ENCODE peak calls at places on chromosomes 4 and X, in nine cellular contexts. N is hepatocyte, H is neural progenitor cell, C is fibroblast of lung, R is GM23248, I is PC-3, J is H9, E is K562, F is HCT116. Q is an unnamed sample.

GRCh38 chr4:121881213-121881612 is 10.9 kb upstream of the BBS7 start:
- DNase-seq in N (no peak), H (no peak), C (no peak), R (no peak), I (no peak), J (no peak), E (no peak), F (no peak), Q (no peak)

GRCh38 chrX:100512471-100512870 is 72.3 kb upstream of the TNMD start:
- DNase-seq in N (peak; percentile 10), H (peak; percentile 15), C (peak; percentile 0), R (peak; percentile 18), I (peak; percentile 40), J (no peak), E (peak; percentile 6), F (peak; percentile 1), Q (peak; percentile 54)

GRCh38 chr4:26024079-26024478 is 110.1 kb downstream of the SMIM20 start:
- DNase-seq in N (no peak), H (no peak), C (no peak), R (no peak), I (no peak), J (no peak), E (no peak), F (no peak), Q (no peak)

GRCh38 chr4:136505020-136505419 is 1027.3 kb downstream of the PCDH18 start:
- DNase-seq in N (no peak), H (peak; percentile 16), C (peak; percentile 24), R (no peak), I (no peak), J (no peak), E (no peak), F (no peak), Q (no peak)

GRCh38 chr4:26839016-26839415 is 21.6 kb upstream of the STIM2 start:
- DNase-seq in N (no peak), H (no peak), C (no peak), R (no peak), I (no peak), J (no peak), E (no peak), F (no peak), Q (no peak)

GRCh38 chr4:26204911-26205368 is 115.9 kb upstream of the RBPJ start:
- DNase-seq in N (no peak), H (no peak), C (no peak), R (no peak), I (no peak), J (no peak), E (no peak), F (no peak), Q (no peak)

GRCh38 chrX:74458738-74459137 is 37.4 kb downstream of the SLC16A2 start:
- DNase-seq in N (peak; percentile 18), H (no peak), C (peak; percentile 75), R (peak; percentile 70), I (peak; percentile 93), J (no peak), E (no peak), F (no peak), Q (no peak)

GRCh38 chr4:158729716-158730559 is 6.7 kb upstream of the PPID start:
- DNase-seq in N (peak; percentile 77), H (peak; percentile 69), C (peak; percentile 65), R (peak; percentile 82), I (peak; percentile 74), J (peak; percentile 49), E (no peak), F (peak; percentile 61), Q (peak; percentile 74)

GRCh38 chr4:53313510-53313909 is 52.4 kb downstream of the SCFD2 start:
- DNase-seq in N (peak; percentile 29), H (peak; percentile 69), C (no peak), R (no peak), I (peak; percentile 53), J (peak; percentile 50), E (peak; percentile 17), F (no peak), Q (no peak)

GRCh38 chrX:110181459-110182137 is 136.3 kb downstream of the AMMECR1 start:
- DNase-seq in N (no peak), H (no peak), C (no peak), R (no peak), I (peak; percentile 20), J (no peak), E (no peak), F (no peak), Q (no peak)

GRCh38 chr4:1171306-1172227 is 816 bp downstream of the SPON2 start:
- DNase-seq in N (no peak), H (peak; percentile 70), C (no peak), R (peak; percentile 43), I (no peak), J (peak; percentile 59), E (no peak), F (no peak), Q (no peak)

GRCh38 chr4:8225704-8226443 is 26.8 kb downstream of the SH3TC1 start:
- DNase-seq in N (no peak), H (peak; percentile 37), C (peak; percentile 39), R (no peak), I (no peak), J (peak; percentile 52), E (no peak), F (no peak), Q (no peak)

GRCh38 chr4:3374667-3375066 is 67.1 kb upstream of the HGFAC start:
- DNase-seq in N (no peak), H (no peak), C (no peak), R (no peak), I (no peak), J (no peak), E (no peak), F (no peak), Q (no peak)

GRCh38 chr4:184369871-184370270 is 104.5 kb downstream of the IRF2 start:
- DNase-seq in N (no peak), H (no peak), C (peak; percentile 62), R (no peak), I (no peak), J (no peak), E (no peak), F (no peak), Q (no peak)
- H3K9me3 ChIP-seq in N (no peaks in the 10 kb centered on the region), H (no peaks in the 10 kb centered on the region), C (no peaks in the 10 kb centered on the region), R (no peaks in the 10 kb centered on the region), I (no peaks in the 10 kb centered on the region), J (no peaks in the 10 kb centered on the region), E (no peaks in the 10 kb centered on the region), F (no peaks in the 10 kb centered on the region), Q (no peaks in the 10 kb centered on the region)

DNA sequence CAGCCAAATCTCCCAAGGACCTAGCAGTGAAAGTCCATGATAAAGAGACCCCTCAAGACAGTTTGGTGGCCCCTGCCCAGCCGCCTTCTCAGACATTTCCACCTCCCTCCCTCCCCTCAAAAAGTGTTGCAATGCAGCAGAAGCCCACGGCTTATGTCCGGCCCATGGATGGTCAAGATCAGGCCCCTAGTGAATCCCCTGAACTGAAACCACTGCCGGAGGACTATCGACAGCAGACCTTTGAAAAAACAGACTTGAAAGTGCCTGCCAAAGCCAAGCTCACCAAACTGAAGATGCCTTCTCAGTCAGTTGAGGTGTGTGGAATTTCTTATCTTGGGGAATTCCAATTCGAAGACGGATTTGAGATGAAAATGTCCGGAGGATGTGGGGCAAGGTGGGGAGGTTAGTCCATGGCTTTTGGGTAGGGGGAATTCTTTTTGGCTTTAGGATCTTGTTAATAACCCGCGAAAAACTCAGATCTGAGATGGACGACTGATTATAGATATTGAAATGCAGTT is 112.5 kb downstream of the AFF1 start:
- DNase-seq in N (no peak), H (no peak), C (no peak), R (no peak), I (no peak), J (no peak), E (no peak), F (no peak), Q (no peak)
- H3K79me2 ChIP-seq in N (peaks cover 100% of the 10 kb centered on the region), H (peaks cover 96% of the 10 kb centered on the region), C (peaks cover 18% of the 10 kb centered on the region), R (peaks cover 80% of the 10 kb centered on the region), I (peaks cover 4% of the 10 kb centered on the region), J (peaks cover 10% of the 10 kb centered on the region), E (peaks cover 90% of the 10 kb centered on the region), F (no peaks in the 10 kb centered on the region), Q (no peaks in the 10 kb centered on the region)

GRCh38 chr4:174286870-174287269 is 3.2 kb downstream of the CEP44 start:
- DNase-seq in N (no peak), H (no peak), C (no peak), R (no peak), I (no peak), J (no peak), E (no peak), F (no peak), Q (no peak)

GRCh38 chr4:174292473-174292872 is 8.8 kb downstream of the CEP44 start:
- DNase-seq in N (no peak), H (no peak), C (no peak), R (peak; percentile 3), I (no peak), J (no peak), E (no peak), F (no peak), Q (no peak)
- H3K9me3 ChIP-seq in N (peaks cover 16% of the 10 kb centered on the region), H (peaks cover 9% of the 10 kb centered on the region), C (no peaks in the 10 kb centered on the region), R (no peaks in the 10 kb centered on the region), I (peaks cover 5% of the 10 kb centered on the region), J (no peaks in the 10 kb centered on the region), E (peaks cover 25% of the 10 kb centered on the region), F (no peaks in the 10 kb centered on the region), Q (peaks cover 7% of the 10 kb centered on the region)

GRCh38 chr4:113684534-113685091 is 76.9 kb downstream of the CAMK2D start:
- DNase-seq in N (peak; percentile 81), H (peak; percentile 19), C (peak; percentile 74), R (peak; percentile 73), I (peak; percentile 32), J (peak; percentile 30), E (no peak), F (no peak), Q (no peak)

GRCh38 chr4:113682730-113683129 is 78.8 kb downstream of the CAMK2D start:
- DNase-seq in N (no peak), H (no peak), C (peak; percentile 77), R (peak; percentile 80), I (peak; percentile 70), J (no peak), E (no peak), F (no peak), Q (no peak)

GRCh38 chr4:113689394-113689793 is 72.1 kb downstream of the CAMK2D start:
- DNase-seq in N (no peak), H (no peak), C (no peak), R (no peak), I (no peak), J (no peak), E (no peak), F (no peak), Q (no peak)

GRCh38 chr4:113683143-113683542 is 78.4 kb downstream of the CAMK2D start:
- DNase-seq in N (no peak), H (no peak), C (no peak), R (no peak), I (no peak), J (no peak), E (no peak), F (no peak), Q (no peak)

DNA sequence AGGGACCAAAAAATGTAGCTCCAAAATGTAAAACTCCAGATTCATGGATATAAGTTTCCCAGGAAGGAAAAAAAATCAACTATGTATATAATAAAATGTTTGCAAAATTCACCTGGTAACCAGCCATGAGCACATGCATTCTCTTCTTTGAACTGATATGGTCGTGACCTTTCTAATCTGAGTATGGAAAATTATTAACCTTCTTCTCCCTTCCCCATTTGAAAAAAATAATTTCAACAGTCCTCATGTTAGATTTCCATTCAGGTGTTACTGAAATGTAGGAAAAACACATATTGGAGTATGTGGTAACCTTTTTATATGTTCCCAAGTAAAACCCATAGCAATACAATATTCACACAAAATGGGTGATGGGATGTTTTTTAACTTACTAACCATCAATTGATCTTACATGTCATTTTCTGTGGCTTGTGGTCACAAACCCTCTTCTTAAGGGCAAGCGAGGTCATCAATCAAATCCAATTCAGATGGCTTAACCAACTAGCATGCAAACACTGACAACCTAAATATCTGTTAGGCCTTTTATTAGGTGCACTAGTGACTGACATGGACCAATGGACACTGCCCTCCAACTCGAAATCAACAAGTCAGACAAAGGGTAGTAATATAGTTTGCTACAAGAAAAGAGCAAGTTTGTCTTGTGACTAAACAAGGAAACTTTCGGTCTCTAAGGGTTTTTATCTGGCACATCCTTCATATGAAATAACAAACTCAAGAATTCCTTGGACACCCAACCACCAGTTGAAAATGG is 74.4 kb downstream of the CAMK2D start:
- DNase-seq in N (no peak), H (no peak), C (peak; percentile 88), R (peak; percentile 17), I (no peak), J (no peak), E (no peak), F (no peak), Q (no peak)
- H3K79me2 ChIP-seq in N (peaks cover 88% of the 10 kb centered on the region), H (no peaks in the 10 kb centered on the region), C (peaks cover 60% of the 10 kb centered on the region), R (peaks cover 94% of the 10 kb centered on the region), I (no peaks in the 10 kb centered on the region), J (no peaks in the 10 kb centered on the region), E (no peaks in the 10 kb centered on the region), F (peaks cover 16% of the 10 kb centered on the region), Q (peaks cover 98% of the 10 kb centered on the region)

Q was measured in Karpas-422.